ENCODE peak calls at places on chromosomes 12 and 14, in six cellular contexts. Y is IMR-90, S is body of pancreas, B is iPS DF 6.9, A is suprapubic skin, H is stomach. L is an unnamed sample. For H3K27me3, the result is how much of the 10 kb centered on the place peaks cover.

GRCh38 chr12:62191747-62192485 is 68.3 kb upstream of the USP15 start:
- DNase-seq in Y (no peak), S (peak), B (no peak), A (peak), H (no peak), L (peak)

GRCh38 chr12:51873251-51873994 is 14.5 kb upstream of the ANKRD33 start:
- DNase-seq in Y (no peak), S (no peak), B (no peak), A (no peak), H (no peak), L (no peak)

GRCh38 chr14:70086685-70087379 is 101.9 kb downstream of the SLC8A3 start:
- DNase-seq in Y (peak), S (peak), B (peak), A (no peak), H (peak), L (no peak)

GRCh38 chr14:68268197-68268596 is 448.6 kb downstream of the RAD51B start:
- DNase-seq in Y (no peak), S (no peak), B (no peak), A (no peak), H (no peak), L (no peak)

GRCh38 chr12:126663304-126664094 is 1598.3 kb downstream of the AACS start:
- DNase-seq in Y (no peak), S (peak), B (peak), A (no peak), H (no peak), L (no peak)

GRCh38 chr14:103846569-103847438 is 571 bp downstream of the PPP1R13B start:
- DNase-seq in Y (no peak), S (peak), B (no peak), A (peak), H (peak), L (no peak)

GRCh38 chr14:77039285-77040058 is 11.0 kb upstream of the IRF2BPL start:
- DNase-seq in Y (peak), S (no peak), B (no peak), A (no peak), H (no peak), L (no peak)

GRCh38 chr14:29913550-29913949 is 14.1 kb downstream of the PRKD1 start:
- DNase-seq in Y (peak), S (no peak), B (no peak), A (no peak), H (no peak), L (no peak)

GRCh38 chr12:46005823-46006222 is 15.4 kb upstream of the SCAF11 start:
- DNase-seq in Y (no peak), S (no peak), B (no peak), A (no peak), H (no peak), L (no peak)

GRCh38 chr14:102571043-102571442 is 21.4 kb upstream of the RCOR1 start:
- DNase-seq in Y (no peak), S (no peak), B (no peak), A (no peak), H (no peak), L (no peak)

GRCh38 chr14:44404599-44405349 is 102.3 kb downstream of the FSCB start:
- DNase-seq in Y (no peak), S (no peak), B (no peak), A (no peak), H (no peak), L (no peak)

GRCh38 chr14:30985796-30986195 is 39.7 kb upstream of the AP4S1 start:
- DNase-seq in Y (peak), S (no peak), B (no peak), A (no peak), H (no peak), L (no peak)

GRCh38 chr14:64113279-64113678 is 180.9 kb downstream of the ESR2 start:
- DNase-seq in Y (no peak), S (peak), B (no peak), A (no peak), H (peak), L (peak)

GRCh38 chr12:63889236-63889635 is 44.7 kb downstream of the SRGAP1 start:
- DNase-seq in Y (peak), S (no peak), B (no peak), A (no peak), H (no peak), L (no peak)

GRCh38 chr14:103699901-103700752 is 15.1 kb downstream of the XRCC3 start:
- DNase-seq in Y (no peak), S (no peak), B (no peak), A (no peak), H (no peak), L (peak)

GRCh38 chr14:65187421-65188049 is 85.2 kb upstream of the MAX start:
- DNase-seq in Y (no peak), S (no peak), B (no peak), A (no peak), H (no peak), L (no peak)

GRCh38 chr12:7099290-7099996 is 7.2 kb upstream of the C1R start:
- DNase-seq in Y (no peak), S (no peak), B (no peak), A (peak), H (no peak), L (no peak)

GRCh38 chr14:63563370-63564026 is 20.3 kb upstream of the PPP2R5E start:
- DNase-seq in Y (peak), S (no peak), B (no peak), A (no peak), H (no peak), L (no peak)

GRCh38 chr12:131872154-131873046 is 22.0 kb upstream of the ULK1 start:
- DNase-seq in Y (peak), S (no peak), B (no peak), A (no peak), H (no peak), L (peak)

GRCh38 chr12:32988982-32989381 is 92.4 kb upstream of the PKP2 start:
- DNase-seq in Y (no peak), S (no peak), B (no peak), A (no peak), H (no peak), L (no peak)

GRCh38 chr12:130819681-130820080 is 19.4 kb downstream of the STX2 start:
- DNase-seq in Y (no peak), S (no peak), B (no peak), A (no peak), H (no peak), L (no peak)

GRCh38 chr12:130817804-130818203 is 21.2 kb downstream of the STX2 start:
- DNase-seq in Y (no peak), S (no peak), B (no peak), A (peak), H (no peak), L (no peak)

GRCh38 chr12:130816055-130816454 is 23.0 kb downstream of the STX2 start:
- DNase-seq in Y (no peak), S (no peak), B (no peak), A (peak), H (no peak), L (no peak)

GRCh38 chr12:130819248-130819576 is 19.8 kb downstream of the STX2 start:
- DNase-seq in Y (no peak), S (no peak), B (no peak), A (no peak), H (no peak), L (no peak)

GRCh38 chr12:130818381-130819247 is 20.4 kb downstream of the STX2 start:
- DNase-seq in Y (no peak), S (peak), B (peak), A (no peak), H (peak), L (peak)
- H3K27ac ChIP-seq in Y (no peak), S (peak), B (no peak), A (no peak), H (peak), L (peak)

GRCh38 chr12:120925740-120926563 is 21.8 kb upstream of the SPPL3 start:
- DNase-seq in Y (no peak), S (no peak), B (no peak), A (no peak), H (no peak), L (no peak)
- H3K27me3 ChIP-seq in Y (under half), S (under half), B (under half), A (under half), H (under half), L (under half)

DNA sequence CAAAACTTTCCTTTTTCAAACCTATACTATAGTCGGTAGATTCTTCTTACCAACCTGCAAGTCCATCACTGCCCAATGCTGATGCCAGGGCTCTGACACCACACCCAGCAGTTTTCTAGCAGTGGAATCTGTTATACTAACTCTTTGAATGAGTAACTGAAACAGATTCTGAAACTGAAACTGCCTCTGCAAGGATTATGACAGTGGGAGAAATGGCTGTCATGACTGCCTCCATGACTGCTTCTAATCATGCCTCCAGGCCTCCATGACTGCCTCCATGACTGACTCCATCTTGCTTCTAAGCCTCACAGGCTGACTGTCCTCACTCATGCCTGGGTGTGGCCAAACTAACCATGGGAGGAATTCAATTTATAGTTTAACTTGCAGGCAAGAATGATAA is 29.4 kb upstream of the OXA1L start:
- DNase-seq in Y (no peak), S (no peak), B (no peak), A (no peak), H (no peak), L (no peak)
- H3K27ac ChIP-seq in Y (no peak), S (no peak), B (no peak), A (no peak), H (no peak), L (no peak)

GRCh38 chr12:114684870-114685273 is 897 bp upstream of the TBX3 start:
- DNase-seq in Y (no peak), S (no peak), B (no peak), A (no peak), H (no peak), L (no peak)

GRCh38 chr12:114682920-114683708 is 861 bp downstream of the TBX3 start:
- DNase-seq in Y (no peak), S (no peak), B (no peak), A (no peak), H (peak), L (no peak)

GRCh38 chr12:114682101-114682919 is 1.7 kb downstream of the TBX3 start:
- DNase-seq in Y (no peak), S (no peak), B (no peak), A (no peak), H (no peak), L (no peak)

GRCh38 chr12:114684098-114684869 is at the start of gene TBX3:
- DNase-seq in Y (peak), S (peak), B (no peak), A (peak), H (peak), L (peak)

DNA sequence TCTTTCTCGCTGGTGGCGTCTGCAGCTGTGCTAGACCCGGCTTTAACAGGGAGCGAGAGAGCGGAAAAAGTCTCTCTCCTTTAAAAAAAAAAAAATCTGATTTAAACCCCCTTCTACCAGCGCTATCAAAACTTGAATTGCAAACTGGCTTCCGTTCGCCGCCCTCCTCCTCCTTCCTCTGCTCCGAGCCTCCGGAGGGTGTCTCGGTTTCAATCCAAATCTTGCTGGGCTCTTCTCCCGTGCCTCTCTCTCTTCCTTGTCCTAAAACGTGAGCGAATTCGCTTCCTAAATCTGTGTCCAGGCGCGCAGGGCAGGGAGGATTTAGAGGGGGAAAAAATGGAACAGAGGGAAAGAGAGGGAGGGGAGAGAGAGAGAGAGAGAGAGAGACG is 272 bp downstream of the TBX3 start:
- DNase-seq in Y (no peak), S (no peak), B (no peak), A (no peak), H (no peak), L (no peak)
- H3K27me3 ChIP-seq in Y (under half), S (under half), B (half or more), A (under half), H (half or more), L (half or more)

DNA sequence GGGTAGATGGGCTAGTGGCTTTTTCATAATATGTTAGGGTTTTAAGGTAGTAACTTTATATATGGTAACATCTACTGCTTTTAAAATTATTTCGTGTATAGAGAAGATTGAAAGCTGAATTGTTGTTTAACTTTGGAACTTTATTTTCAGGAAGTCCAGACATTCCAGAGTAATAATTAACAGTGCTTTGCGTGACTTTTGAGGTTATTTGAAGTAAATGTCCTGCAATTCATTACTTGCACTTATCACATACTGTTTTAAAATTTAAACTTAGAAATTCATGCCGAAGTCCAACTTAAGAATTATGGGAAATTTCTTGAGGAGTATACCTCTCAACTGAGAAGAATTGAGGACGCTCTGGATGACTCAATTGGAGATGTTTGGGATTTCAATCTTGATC is 3.3 kb downstream of the WASHC4 start:
- DNase-seq in Y (no peak), S (no peak), B (no peak), A (no peak), H (no peak), L (no peak)
- H3K27ac ChIP-seq in Y (no peak), S (peak), B (no peak), A (no peak), H (no peak), L (no peak)

GRCh38 chr12:70048521-70049245 is 194.6 kb upstream of the CNOT2 start:
- DNase-seq in Y (no peak), S (no peak), B (no peak), A (no peak), H (no peak), L (no peak)

GRCh38 chr12:70044170-70044569 is 199.1 kb upstream of the CNOT2 start:
- DNase-seq in Y (no peak), S (no peak), B (no peak), A (no peak), H (no peak), L (no peak)

GRCh38 chr12:70045036-70045435 is 198.2 kb upstream of the CNOT2 start:
- DNase-seq in Y (peak), S (no peak), B (no peak), A (no peak), H (no peak), L (no peak)

GRCh38 chr12:70043490-70044138 is 199.6 kb upstream of the CNOT2 start:
- DNase-seq in Y (no peak), S (no peak), B (no peak), A (no peak), H (peak), L (no peak)

GRCh38 chr12:70045514-70045913 is 197.7 kb upstream of the CNOT2 start:
- DNase-seq in Y (no peak), S (no peak), B (no peak), A (no peak), H (no peak), L (no peak)
- H3K27me3 ChIP-seq in Y (under half), S (under half), B (under half), A (under half), H (under half), L (under half)

GRCh38 chr14:90405755-90406154 is 8.9 kb downstream of the CALM1 start:
- DNase-seq in Y (no peak), S (no peak), B (no peak), A (no peak), H (no peak), L (no peak)
- H3K27ac ChIP-seq in Y (no peak), S (no peak), B (no peak), A (no peak), H (no peak), L (peak)

GRCh38 chr14:36524220-36524837 is 4.3 kb upstream of the NKX2-1 start:
- DNase-seq in Y (no peak), S (no peak), B (no peak), A (no peak), H (no peak), L (no peak)

GRCh38 chr14:36522972-36523685 is 3.1 kb upstream of the NKX2-1 start:
- DNase-seq in Y (no peak), S (no peak), B (no peak), A (no peak), H (no peak), L (no peak)

GRCh38 chr14:36522347-36522971 is 2.4 kb upstream of the NKX2-1 start:
- DNase-seq in Y (no peak), S (no peak), B (no peak), A (no peak), H (no peak), L (no peak)

GRCh38 chr14:36524874-36525745 is 5.1 kb upstream of the NKX2-1 start:
- DNase-seq in Y (no peak), S (peak), B (no peak), A (no peak), H (no peak), L (no peak)

GRCh38 chr14:36525746-36526099 is 5.7 kb upstream of the NKX2-1 start:
- DNase-seq in Y (no peak), S (no peak), B (no peak), A (no peak), H (no peak), L (no peak)
- H3K27me3 ChIP-seq in Y (half or more), S (under half), B (half or more), A (half or more), H (half or more), L (under half)

L was measured in dorsolateral prefrontal cortex.